ENCODE peak calls at places on chromosomes 4 and X, in five cellular contexts. I, W, H, A and J are unnamed samples.

GRCh38 chr4:153450545-153450917 is 15.6 kb upstream of the TMEM131L start:
- DNase-seq in A (no peak), W (no peak), I (no peak), H (no peak), J (no peak)

GRCh38 chr4:1195894-1196401 is 23.6 kb upstream of the SPON2 start:
- DNase-seq in A (no peak), W (peak), I (no peak), H (peak), J (no peak)

GRCh38 chr4:72641611-72642010 is 72.6 kb upstream of the ADAMTS3 start:
- DNase-seq in H (no peak), I (peak), A (no peak), W (no peak), J (peak)

GRCh38 chr4:84684361-84684760 is 101.4 kb downstream of the CDS1 start:
- DNase-seq in A (no peak), W (no peak), H (no peak), I (no peak), J (no peak)

GRCh38 chr4:95091272-95091671 is 333.5 kb downstream of the BMPR1B start:
- DNase-seq in H (peak), W (no peak), A (no peak), I (peak), J (peak)

GRCh38 chr4:76011018-76011670 is 3.8 kb upstream of the CXCL9 start:
- DNase-seq in I (no peak), H (no peak), W (no peak), A (no peak), J (no peak)

GRCh38 chr4:95095352-95095974 is 337.7 kb downstream of the BMPR1B start:
- DNase-seq in A (no peak), W (no peak), I (peak), H (peak), J (peak)

GRCh38 chr4:84965558-84966381 is 720 bp downstream of the WDFY3 start:
- DNase-seq in A (peak), H (peak), W (no peak), I (peak), J (no peak)

GRCh38 chrX:139738581-139738980 is 30.6 kb upstream of the MCF2 start:
- DNase-seq in H (no peak), A (no peak), I (peak), W (no peak), J (peak)

GRCh38 chrX:118523920-118524319 is 28.3 kb downstream of the DOCK11 start:
- DNase-seq in A (no peak), H (no peak), I (peak), W (no peak), J (no peak)

GRCh38 chrX:151393514-151393913 is 3.5 kb upstream of the VMA21 start:
- DNase-seq in W (no peak), A (no peak), H (no peak), I (no peak), J (no peak)

GRCh38 chr4:147607463-147607862 is 9.7 kb upstream of the TMEM184C start:
- DNase-seq in I (no peak), W (no peak), A (no peak), H (no peak), J (no peak)

GRCh38 chrX:146454363-146454762 is 355.2 kb upstream of the CXorf51B start:
- DNase-seq in W (no peak), I (no peak), H (no peak), A (no peak), J (no peak)

GRCh38 chr4:168796362-168797106 is 213.5 kb downstream of the CBR4 start:
- DNase-seq in H (no peak), A (no peak), I (peak), W (no peak), J (peak)

GRCh38 chr4:128812360-128812958 is 3.0 kb downstream of the JADE1 start:
- DNase-seq in W (no peak), H (peak), I (peak), A (peak), J (peak)

GRCh38 chrX:43853225-43853828 is 28.9 kb downstream of the MAOB start:
- DNase-seq in A (no peak), I (no peak), H (no peak), W (no peak), J (no peak)

GRCh38 chr4:124525524-124525923 is 187.0 kb downstream of the ANKRD50 start:
- DNase-seq in H (no peak), A (no peak), W (no peak), I (no peak), J (no peak)

GRCh38 chrX:110383414-110383813 is 24.8 kb downstream of the RTL9 start:
- DNase-seq in A (no peak), H (peak), W (no peak), I (peak), J (no peak)

GRCh38 chrX:53321216-53321942 is 40.0 kb upstream of the IQSEC2 start:
- DNase-seq in H (peak), A (peak), I (peak), W (no peak), J (no peak)

GRCh38 chr4:104138154-104138553 is 356.5 kb downstream of the CXXC4 start:
- DNase-seq in H (no peak), A (no peak), I (no peak), W (no peak), J (no peak)

GRCh38 chr4:107258359-107258758 is 222.2 kb upstream of the DKK2 start:
- DNase-seq in A (no peak), I (peak), H (peak), W (no peak), J (peak)

GRCh38 chr4:107050525-107051135 is 14.5 kb upstream of the DKK2 start:
- DNase-seq in A (no peak), H (peak), I (peak), W (no peak), J (peak)

GRCh38 chr4:7817877-7818675 is 121.6 kb downstream of the AFAP1 start:
- DNase-seq in W (no peak), A (peak), H (no peak), I (no peak), J (no peak)

GRCh38 chrX:44244008-44244407 is 99.5 kb downstream of the EFHC2 start:
- DNase-seq in A (no peak), H (peak), I (peak), W (no peak), J (peak)

GRCh38 chrX:134484039-134484438 is 24.1 kb downstream of the HPRT1 start:
- DNase-seq in I (peak), W (no peak), H (peak), A (no peak), J (peak)

GRCh38 chr4:52995341-52996030 is 133.4 kb downstream of the RASL11B start:
- DNase-seq in I (peak), H (no peak), W (no peak), A (no peak), J (peak)

GRCh38 chr4:121946644-121947043 is 5.2 kb downstream of the TRPC3 start:
- DNase-seq in A (no peak), H (no peak), W (no peak), I (no peak), J (no peak)

GRCh38 chr4:78204176-78204575 is 147.1 kb downstream of the FRAS1 start:
- DNase-seq in A (no peak), W (no peak), H (no peak), I (no peak), J (no peak)

GRCh38 chrX:104482757-104483156 is 83.2 kb upstream of the IL1RAPL2 start:
- DNase-seq in W (no peak), I (peak), A (no peak), H (no peak), J (peak)

GRCh38 chr4:151822331-151822730 is 61.5 kb upstream of the GATB start:
- DNase-seq in W (no peak), I (peak), A (no peak), H (peak), J (no peak)

GRCh38 chr4:109303141-109303499 is 662 bp upstream of the COL25A1 start:
- DNase-seq in W (no peak), I (peak), H (peak), A (no peak), J (peak)

GRCh38 chrX:114924423-114924822 is 93.0 kb downstream of the IL13RA2 start:
- DNase-seq in H (peak), A (no peak), I (peak), W (no peak), J (no peak)

GRCh38 chrX:132837126-132837525 is 121.3 kb downstream of the HS6ST2 start:
- DNase-seq in A (no peak), I (peak), W (no peak), H (peak), J (peak)

GRCh38 chrX:119682019-119682989 is 10.7 kb downstream of the SEPTIN6 start:
- DNase-seq in A (no peak), W (no peak), I (no peak), H (no peak), J (no peak)

GRCh38 chr4:38598489-38598888 is 65.5 kb upstream of the KLF3 start:
- DNase-seq in I (no peak), W (no peak), H (no peak), A (no peak), J (no peak)

GRCh38 chr4:113603926-113604325 is 157.6 kb downstream of the CAMK2D start:
- DNase-seq in I (peak), W (no peak), A (no peak), H (peak), J (no peak)

GRCh38 chrX:25596881-25597280 is 541.3 kb upstream of the MAGEB18 start:
- DNase-seq in I (no peak), A (no peak), W (no peak), H (no peak), J (no peak)